ENCODE peak calls at places on chromosome 9, in eight cellular contexts. K is heart left ventricle, M is ovary, A is H9, Y is mesendoderm, U is tibial nerve, N is psoas muscle, F is HepG2. L is an unnamed sample.

GRCh38 chr9:37144762-37145161 is 24.4 kb downstream of the ZCCHC7 start:
- DNase-seq in Y (peak; percentile 42), M (no peak), A (no peak), N (no peak), K (no peak), U (no peak), F (peak; percentile 15), L (no peak)

GRCh38 chr9:5493597-5494511 is 16.5 kb upstream of the PDCD1LG2 start:
- DNase-seq in F (no peak), K (peak; percentile 38), A (no peak), N (no peak), U (peak; percentile 54), M (no peak), Y (no peak), L (no peak)

GRCh38 chr9:109793196-109793595 is 13.2 kb downstream of the PALM2AKAP2 start:
- DNase-seq in N (no peak), U (no peak), K (no peak), A (no peak), M (no peak), Y (no peak), F (no peak), L (no peak)

GRCh38 chr9:124242331-124243194 is 15.2 kb upstream of the NEK6 start:
- DNase-seq in K (peak; percentile 43), U (no peak), F (no peak), M (peak; percentile 44), A (peak; percentile 59), Y (peak; percentile 57), N (peak; percentile 27), L (no peak)

GRCh38 chr9:116365056-116365471 is 211.5 kb downstream of the PAPPA start:
- DNase-seq in Y (peak; percentile 19), M (peak; percentile 78), A (no peak), F (no peak), N (peak; percentile 50), U (no peak), K (peak; percentile 74), L (no peak)

GRCh38 chr9:114392749-114393112 is 4.9 kb upstream of the AKNA start:
- DNase-seq in N (no peak), A (no peak), K (no peak), U (no peak), Y (no peak), F (no peak), M (peak; percentile 56), L (no peak)

GRCh38 chr9:93186151-93186715 is 2.3 kb downstream of the WNK2 start:
- DNase-seq in Y (no peak), M (no peak), U (no peak), F (no peak), K (peak; percentile 28), A (no peak), N (no peak), L (no peak)

GRCh38 chr9:7169717-7170348 is 412.1 kb downstream of the KDM4C start:
- DNase-seq in Y (no peak), A (no peak), K (no peak), F (no peak), U (no peak), M (no peak), N (no peak), L (no peak)

GRCh38 chr9:120689860-120690259 is 24.4 kb downstream of the MEGF9 start:
- DNase-seq in Y (no peak), M (no peak), A (no peak), U (no peak), F (no peak), K (no peak), N (no peak), L (no peak)

GRCh38 chr9:79902937-79903600 is 331.3 kb downstream of the TLE4 start:
- DNase-seq in F (no peak), U (no peak), A (no peak), Y (no peak), N (no peak), K (no peak), M (no peak), L (no peak)

GRCh38 chr9:126986506-126986951 is 71.9 kb downstream of the RALGPS1 start:
- DNase-seq in A (no peak), F (peak; percentile 46), U (no peak), N (no peak), K (no peak), Y (no peak), M (no peak), L (peak; percentile 41)

GRCh38 chr9:93268551-93269314 is 84.8 kb downstream of the WNK2 start:
- DNase-seq in N (no peak), F (no peak), M (peak; percentile 4), A (no peak), Y (no peak), U (no peak), K (no peak), L (no peak)

GRCh38 chr9:40914772-40915659 is 213.5 kb downstream of the FOXD4L6 start:
- DNase-seq in F (no peak), N (no peak), Y (no peak), K (no peak), U (no peak), A (peak; percentile 10), M (no peak), L (no peak)

GRCh38 chr9:125635888-125636287 is 71.1 kb downstream of the MAPKAP1 start:
- DNase-seq in M (no peak), K (no peak), U (no peak), F (peak; percentile 12), N (no peak), A (no peak), Y (no peak), L (no peak)

GRCh38 chr9:126347911-126348760 is 21.5 kb downstream of the MVB12B start:
- DNase-seq in A (peak; percentile 54), M (no peak), U (no peak), K (no peak), N (no peak), Y (peak; percentile 56), F (no peak), L (no peak)

GRCh38 chr9:7055201-7055903 is 297.6 kb downstream of the KDM4C start:
- DNase-seq in N (no peak), A (no peak), M (no peak), K (no peak), U (no peak), F (no peak), Y (no peak), L (no peak)

GRCh38 chr9:100472725-100473261 is at the start of gene TMEFF1:
- DNase-seq in F (peak; percentile 30), Y (peak; percentile 90), M (peak; percentile 62), K (peak; percentile 37), N (peak; percentile 42), U (no peak), A (peak; percentile 88), L (peak; percentile 54)

GRCh38 chr9:33737811-33738606 is 57.4 kb upstream of the PRSS3 start:
- DNase-seq in K (peak; percentile 44), Y (peak; percentile 81), N (no peak), M (no peak), F (peak; percentile 56), A (peak; percentile 83), U (no peak), L (no peak)

GRCh38 chr9:30348904-30349303 is 2035.5 kb upstream of the ACO1 start:
- DNase-seq in Y (no peak), U (no peak), K (no peak), A (peak; percentile 23), N (no peak), M (no peak), F (no peak), L (no peak)

GRCh38 chr9:29449294-29449693 is 1876.0 kb upstream of the C9orf72 start:
- DNase-seq in U (no peak), N (no peak), M (no peak), K (no peak), F (no peak), A (no peak), Y (no peak), L (no peak)

GRCh38 chr9:95193480-95193879 is 124.0 kb downstream of the FANCC start:
- DNase-seq in M (no peak), N (no peak), U (no peak), Y (no peak), A (no peak), K (no peak), F (no peak), L (no peak)

GRCh38 chr9:121783523-121784507 is 132.4 kb downstream of the DAB2IP start:
- DNase-seq in F (no peak), A (peak; percentile 46), U (no peak), K (peak; percentile 23), N (no peak), Y (peak; percentile 42), M (peak; percentile 39), L (no peak)

GRCh38 chr9:13485068-13485596 is 205.6 kb upstream of the MPDZ start:
- DNase-seq in A (no peak), F (no peak), N (peak; percentile 60), M (peak; percentile 49), K (peak; percentile 78), Y (no peak), U (peak; percentile 75), L (no peak)

DNA sequence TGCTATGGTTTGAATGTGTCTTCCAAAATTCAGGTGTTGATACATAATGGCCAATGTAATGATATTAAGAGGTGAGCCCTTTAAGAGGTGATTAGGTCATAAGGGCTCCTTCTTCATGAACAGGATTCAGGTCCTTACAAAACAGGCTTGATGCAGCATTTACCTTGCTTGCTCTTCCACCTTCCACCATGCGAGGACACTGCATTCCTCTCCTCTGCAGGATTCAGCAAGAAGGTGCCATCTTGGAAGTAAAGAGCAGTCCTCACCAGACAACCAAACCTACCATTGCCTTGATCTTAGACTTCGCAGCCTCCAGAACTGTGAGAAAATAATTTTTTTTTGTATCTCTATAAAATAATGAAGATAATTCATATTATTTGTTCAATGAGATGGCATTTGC is 314.0 kb upstream of the SMARCA2 start:
- DNase-seq in M (no peak), K (no peak), F (no peak), A (peak; percentile 29), U (no peak), N (no peak), Y (peak; percentile 57), L (no peak)
- H3K27me3 ChIP-seq in M (no peaks in the 10 kb centered on the region), K (no peaks in the 10 kb centered on the region), F (no peaks in the 10 kb centered on the region), A (no peaks in the 10 kb centered on the region), U (no peaks in the 10 kb centered on the region), N (no peaks in the 10 kb centered on the region), Y (no peaks in the 10 kb centered on the region), L (no peaks in the 10 kb centered on the region)

GRCh38 chr9:111900081-111900805 is 3.6 kb downstream of the UGCG start:
- DNase-seq in K (no peak), F (no peak), U (no peak), M (no peak), Y (no peak), N (no peak), A (no peak), L (no peak)
- H3K4me1 ChIP-seq in K (peaks cover 65% of the 10 kb centered on the region), F (peaks cover 67% of the 10 kb centered on the region), U (peaks cover 45% of the 10 kb centered on the region), M (peaks cover 26% of the 10 kb centered on the region), Y (peaks cover 2% of the 10 kb centered on the region), N (peaks cover 45% of the 10 kb centered on the region), A (no peaks in the 10 kb centered on the region), L (peaks cover 67% of the 10 kb centered on the region)

GRCh38 chr9:70421020-70421271 is 6.5 kb upstream of the KLF9 start:
- DNase-seq in A (no peak), Y (no peak), M (no peak), F (no peak), U (no peak), K (no peak), N (no peak), L (no peak)
- H3K27me3 ChIP-seq in A (no peaks in the 10 kb centered on the region), Y (no peaks in the 10 kb centered on the region), M (no peaks in the 10 kb centered on the region), F (peaks cover 7% of the 10 kb centered on the region), U (no peaks in the 10 kb centered on the region), K (no peaks in the 10 kb centered on the region), N (no peaks in the 10 kb centered on the region), L (no peaks in the 10 kb centered on the region)

DNA sequence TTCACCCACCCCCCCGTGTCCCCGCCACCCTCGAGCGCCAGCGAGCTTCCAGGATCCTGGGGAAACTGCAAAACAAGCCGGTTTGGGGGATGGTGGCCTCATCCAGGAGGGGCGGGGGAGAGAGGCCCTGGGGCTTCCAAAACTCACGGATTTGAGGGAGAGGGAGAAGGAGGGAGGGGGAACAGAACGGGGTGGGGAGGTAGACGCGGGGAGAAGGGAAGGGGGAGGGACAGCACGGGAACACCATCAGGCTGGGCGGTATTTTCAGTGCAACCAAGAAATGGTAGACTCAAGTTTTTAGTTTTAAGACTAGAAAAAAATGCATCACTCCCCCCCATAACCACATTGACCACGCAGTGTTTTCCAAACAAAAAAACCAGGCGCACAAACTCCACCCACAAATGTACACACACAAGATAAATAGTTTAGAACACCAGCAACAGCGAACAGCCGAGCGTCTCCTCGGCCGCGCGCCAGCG is 1.4 kb downstream of the NRARP start:
- DNase-seq in M (peak; percentile 40), K (no peak), Y (peak; percentile 74), A (peak; percentile 68), N (no peak), F (no peak), U (no peak), L (no peak)
- H3K4me1 ChIP-seq in M (peaks cover 12% of the 10 kb centered on the region), K (peaks cover 51% of the 10 kb centered on the region), Y (peaks cover 8% of the 10 kb centered on the region), A (peaks cover 5% of the 10 kb centered on the region), N (peaks cover 21% of the 10 kb centered on the region), F (peaks cover 74% of the 10 kb centered on the region), U (peaks cover 28% of the 10 kb centered on the region), L (peaks cover 21% of the 10 kb centered on the region)

L was measured in CD8-positive, alpha-beta memory T cell.